ENCODE peak calls at places on chromosome X, in eight cellular contexts. M is glutamatergic neuron, G is osteocyte, O is hepatocyte, F is CD14-positive monocyte, X is cardiac muscle cell, Q is Calu3, H is WTC11. T is an unnamed sample.
A peak's percentile ranks its signal among the peaks of the same experiment; 100 is the strongest.

GRCh38 chrX:70231666-70232065 is 2.8 kb upstream of the AWAT1 start:
- DNase-seq in Q (no peak), X (peak; percentile 70), M (no peak), H (no peak), F (no peak), G (no peak), O (no peak), T (no peak)

GRCh38 chrX:9163153-9163790 is 129.3 kb upstream of the FAM9B start:
- DNase-seq in M (no peak), Q (no peak), G (no peak), F (no peak), X (peak; percentile 12), H (no peak), O (no peak), T (no peak)

GRCh38 chrX:69503835-69504625 is at the start of gene NALF2:
- DNase-seq in H (peak; percentile 74), X (peak; percentile 67), G (peak; percentile 83), M (peak; percentile 72), O (peak; percentile 79), Q (peak; percentile 71), F (no peak), T (peak; percentile 24)

GRCh38 chrX:11504234-11504633 is 161.5 kb downstream of the ARHGAP6 start:
- DNase-seq in H (no peak), X (no peak), F (no peak), M (no peak), G (no peak), O (no peak), Q (peak; percentile 2), T (no peak)

GRCh38 chrX:53115550-53115874 is 21.6 kb downstream of the KANTR start:
- DNase-seq in F (no peak), H (no peak), Q (no peak), G (no peak), X (no peak), M (no peak), O (no peak), T (no peak)

GRCh38 chrX:134600714-134601113 is 57.6 kb downstream of the PLAC1 start:
- DNase-seq in X (peak; percentile 52), Q (no peak), G (no peak), M (no peak), O (no peak), F (no peak), H (no peak), T (no peak)

GRCh38 chrX:10620121-10620699 is at the start of gene MID1:
- DNase-seq in O (peak; percentile 78), H (peak; percentile 74), Q (peak; percentile 77), F (no peak), M (peak; percentile 50), X (peak; percentile 87), G (no peak), T (peak; percentile 12)

GRCh38 chrX:11407331-11408110 is 114.3 kb downstream of the AMELX start:
- DNase-seq in X (peak; percentile 19), Q (no peak), M (no peak), F (no peak), H (no peak), O (no peak), G (no peak), T (no peak)

GRCh38 chrX:9861711-9862110 is 75.5 kb downstream of the SHROOM2 start:
- DNase-seq in O (no peak), M (no peak), G (no peak), Q (no peak), X (no peak), F (no peak), H (no peak), T (no peak)

GRCh38 chrX:2385224-2385623 is 115.6 kb downstream of the DHRSX start:
- DNase-seq in Q (no peak), X (peak; percentile 77), H (no peak), O (no peak), G (no peak), F (no peak), M (no peak), T (no peak)

GRCh38 chrX:68503830-68504229 is 5.0 kb downstream of the YIPF6 start:
- DNase-seq in Q (no peak), X (no peak), G (no peak), H (no peak), F (no peak), O (no peak), M (no peak), T (no peak)

GRCh38 chrX:132837126-132837525 is 121.3 kb downstream of the HS6ST2 start:
- DNase-seq in M (no peak), G (no peak), F (no peak), H (no peak), Q (peak; percentile 20), O (peak; percentile 23), X (peak; percentile 72), T (no peak)

GRCh38 chrX:154539077-154539476 is 7.6 kb downstream of the G6PD start:
- DNase-seq in G (no peak), M (no peak), X (no peak), O (no peak), Q (no peak), H (no peak), F (no peak), T (no peak)

GRCh38 chrX:69493193-69493592 is 10.9 kb upstream of the NALF2 start:
- DNase-seq in G (no peak), M (peak; percentile 51), O (peak; percentile 37), F (no peak), X (peak; percentile 30), Q (peak; percentile 69), H (peak; percentile 64), T (no peak)

GRCh38 chrX:8913665-8914409 is 112.7 kb upstream of the FAM9A start:
- DNase-seq in X (peak; percentile 83), O (no peak), G (no peak), M (no peak), F (no peak), H (no peak), Q (no peak), T (no peak)

GRCh38 chrX:99305573-99305972 is 1104.5 kb downstream of the PCDH19 start:
- DNase-seq in X (no peak), G (no peak), O (no peak), Q (no peak), H (no peak), F (no peak), M (no peak), T (no peak)

GRCh38 chrX:99301990-99302389 is 1108.1 kb downstream of the PCDH19 start:
- DNase-seq in Q (no peak), X (no peak), G (no peak), M (no peak), O (peak; percentile 22), F (no peak), H (no peak), T (no peak)
- TF ChIP-seq CTCF in Q (no peak), X (no peak), G (peak; percentile 32), M (no peak), O (peak; percentile 35), F (no peak), H (no peak), T (peak; percentile 6)

DNA sequence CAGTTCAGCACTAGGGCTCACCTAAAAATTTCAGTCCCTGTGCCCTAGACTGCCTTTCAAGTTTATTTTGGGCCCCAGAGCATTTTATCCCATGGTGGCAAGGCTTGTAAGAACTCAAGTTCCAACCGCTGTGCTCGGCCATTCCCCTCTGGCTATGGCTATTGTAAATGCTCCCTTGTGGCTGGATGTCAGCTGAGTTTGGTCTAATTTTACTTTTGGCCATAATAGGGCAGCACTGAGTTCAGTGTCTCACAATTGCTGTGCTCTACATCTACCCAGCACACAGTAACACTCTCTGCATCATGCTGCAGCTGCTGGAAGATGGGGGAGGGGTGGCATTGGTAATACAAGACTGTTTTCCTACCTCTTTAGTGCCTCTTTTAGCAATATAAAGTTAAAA is 210.8 kb upstream of the IRS4 start:
- DNase-seq in O (no peak), Q (no peak), G (no peak), F (no peak), X (no peak), M (peak; percentile 3), H (no peak), T (no peak)
- TF ChIP-seq CTCF in O (no peak), Q (no peak), G (no peak), F (no peak), X (no peak), M (no peak), H (no peak), T (no peak)

DNA sequence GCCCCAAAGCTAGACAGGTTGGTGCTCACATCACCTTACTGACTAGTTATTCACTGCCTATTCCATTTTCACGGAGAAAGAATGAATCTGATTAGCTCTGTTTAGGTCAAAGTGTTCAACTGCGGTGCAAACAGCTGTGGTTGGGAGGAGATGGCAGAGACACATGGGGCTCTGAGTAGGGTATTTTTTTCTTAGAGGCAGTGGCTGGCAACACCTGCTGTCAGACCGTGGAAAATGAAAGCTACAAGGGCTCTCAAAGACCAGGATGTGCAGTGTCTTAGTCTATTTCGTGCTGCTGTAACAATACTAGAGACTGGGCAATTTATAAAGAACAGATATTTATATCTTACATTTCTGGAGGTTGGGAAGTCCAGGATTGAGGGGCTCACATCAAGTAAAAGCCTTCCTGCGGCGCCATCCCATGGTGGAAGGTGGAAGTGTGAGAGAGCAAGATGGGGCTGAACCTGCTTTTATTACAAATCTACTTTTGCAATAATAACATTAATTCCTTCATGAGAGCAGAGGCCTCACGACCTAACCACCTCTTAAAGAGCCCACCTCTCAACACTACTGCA is 10.6 kb downstream of the NYX start:
- DNase-seq in Q (no peak), F (no peak), G (no peak), X (no peak), H (peak; percentile 51), O (no peak), M (no peak), T (no peak)
- TF ChIP-seq CTCF in Q (no peak), F (peak; percentile 39), G (peak; percentile 19), X (peak; percentile 31), H (no peak), O (no peak), M (no peak), T (peak; percentile 10)

GRCh38 chrX:119605739-119606507 is at the start of gene NKRF:
- DNase-seq in F (peak; percentile 90), G (peak; percentile 94), H (peak; percentile 85), O (peak; percentile 93), X (peak; percentile 93), Q (peak; percentile 89), M (peak; percentile 88), T (peak; percentile 81)

GRCh38 chrX:119604778-119605177 is 1.4 kb downstream of the NKRF start:
- DNase-seq in O (no peak), H (no peak), Q (no peak), G (no peak), F (no peak), X (no peak), M (no peak), T (no peak)

GRCh38 chrX:119605398-119605738 is 856 bp downstream of the NKRF start:
- DNase-seq in O (peak; percentile 13), M (no peak), G (no peak), F (no peak), Q (peak; percentile 7), H (no peak), X (no peak), T (no peak)

GRCh38 chrX:119606508-119607389 is 525 bp upstream of the NKRF start:
- DNase-seq in F (no peak), M (no peak), G (peak; percentile 19), X (peak; percentile 52), O (no peak), H (no peak), Q (no peak), T (no peak)

DNA sequence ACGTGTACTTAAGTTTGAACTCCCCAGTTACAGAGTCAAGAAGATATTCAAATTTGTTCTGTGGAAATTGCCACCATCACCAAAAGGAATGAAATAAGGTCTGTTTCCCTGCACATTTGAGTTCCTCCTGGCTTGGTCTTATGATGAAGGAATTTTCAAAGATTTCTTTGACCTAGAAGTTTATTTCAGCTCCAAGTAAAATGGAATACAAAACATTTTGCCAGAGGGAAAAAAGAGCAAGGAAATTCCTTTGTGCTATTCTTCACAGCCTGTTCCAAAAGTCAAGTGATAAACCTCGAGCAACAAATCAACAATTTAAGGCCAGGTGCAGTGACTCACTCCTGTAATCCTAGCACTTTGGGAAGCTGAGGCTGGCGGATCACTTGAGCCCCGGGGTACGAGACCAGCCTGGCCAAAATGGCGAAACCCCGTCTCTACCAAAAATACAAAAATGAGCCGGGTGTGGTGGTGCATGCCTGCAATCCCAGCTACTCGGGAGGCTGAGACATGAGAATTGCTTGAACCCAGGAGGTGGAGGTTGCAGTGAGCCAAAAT is 3.4 kb downstream of the NKRF start:
- DNase-seq in M (no peak), G (no peak), X (no peak), H (no peak), O (no peak), F (no peak), Q (no peak), T (no peak)
- TF ChIP-seq CTCF in M (no peak), G (no peak), X (no peak), H (no peak), O (no peak), F (no peak), Q (no peak), T (no peak)